ENCODE peak calls at places on chromosomes 11 and 22, in nine cellular contexts. J is A673, C is spleen, P is hepatocyte, E is fibroblast of lung, Q is substantia nigra, Y is dorsolateral prefrontal cortex, B is RWPE1, F is GM23248. S is an unnamed sample.
A peak's percentile ranks its signal among the peaks of the same experiment; 100 is the strongest.

GRCh38 chr11:111408789-111409727 is 30.0 kb upstream of the POU2AF1 start:
- DNase-seq in J (peak; percentile 76), C (no peak), P (no peak), E (peak; percentile 73), Q (no peak), Y (no peak), B (no peak), F (peak; percentile 52), S (no peak)

GRCh38 chr11:120304526-120304925 is 20.6 kb upstream of the TLCD5 start:
- DNase-seq in J (no peak), C (no peak), P (peak; percentile 47), E (no peak), Q (no peak), Y (no peak), B (peak; percentile 82), F (peak; percentile 49), S (no peak)

GRCh38 chr11:120011836-120012235 is 126.1 kb downstream of the TRIM29 start:
- DNase-seq in J (peak; percentile 24), C (no peak), P (no peak), E (no peak), Q (peak; percentile 13), Y (peak; percentile 59), B (no peak), F (no peak), S (no peak)

GRCh38 chr22:34808618-34809017 is 257.3 kb upstream of the ISX start:
- DNase-seq in J (no peak), C (no peak), P (no peak), E (no peak), Q (no peak), Y (no peak), B (no peak), F (no peak), S (no peak)

GRCh38 chr11:110908401-110909106 is 196.3 kb upstream of the ARHGAP20 start:
- DNase-seq in J (no peak), C (no peak), P (peak; percentile 53), E (peak; percentile 73), Q (no peak), Y (no peak), B (peak; percentile 71), F (peak; percentile 97), S (no peak)

GRCh38 chr11:82701847-82702520 is 31.7 kb downstream of the FAM181B start:
- DNase-seq in J (peak; percentile 75), C (no peak), P (peak; percentile 64), E (peak; percentile 44), Q (no peak), Y (no peak), B (peak; percentile 20), F (peak; percentile 50), S (no peak)

GRCh38 chr11:126061707-126062678 is 673 bp downstream of the CDON start:
- DNase-seq in J (peak; percentile 77), C (peak; percentile 86), P (peak; percentile 52), E (peak; percentile 32), Q (no peak), Y (no peak), B (peak; percentile 57), F (peak; percentile 76), S (no peak)

GRCh38 chr22:32799516-32799915 is 2.0 kb upstream of the TIMP3 start:
- DNase-seq in J (no peak), C (no peak), P (no peak), E (no peak), Q (no peak), Y (no peak), B (no peak), F (no peak), S (no peak)

GRCh38 chr11:14967581-14968214 is 4.5 kb downstream of the CALCA start:
- DNase-seq in J (peak; percentile 41), C (no peak), P (no peak), E (no peak), Q (no peak), Y (no peak), B (no peak), F (no peak), S (no peak)

GRCh38 chr11:76978818-76979217 is 55.4 kb upstream of the B3GNT6 start:
- DNase-seq in J (no peak), C (no peak), P (no peak), E (no peak), Q (peak; percentile 39), Y (no peak), B (no peak), F (no peak), S (peak; percentile 16)

GRCh38 chr22:32411388-32411787 is 659 bp downstream of the RTCB start:
- DNase-seq in J (no peak), C (no peak), P (peak; percentile 54), E (peak; percentile 10), Q (no peak), Y (no peak), B (peak; percentile 43), F (peak; percentile 64), S (no peak)

GRCh38 chr11:29310016-29310415 is 706.8 kb downstream of the KCNA4 start:
- DNase-seq in J (no peak), C (no peak), P (no peak), E (peak; percentile 81), Q (no peak), Y (no peak), B (peak; percentile 14), F (peak; percentile 79), S (no peak)

GRCh38 chr11:65478411-65479183 is 20.2 kb upstream of the MALAT1 start:
- DNase-seq in J (no peak), C (peak; percentile 82), P (peak; percentile 48), E (peak; percentile 53), Q (peak; percentile 56), Y (peak; percentile 32), B (no peak), F (peak; percentile 84), S (peak; percentile 72)
- H3K27ac ChIP-seq in J (peak overlapping the region; percentile 18), C (peak overlapping the region; percentile 95), P (peak overlapping the region; percentile 99), E (peak overlapping the region; percentile 99), Q (peak overlapping the region; percentile 99), Y (peak overlapping the region; percentile 100), B (peak overlapping the region; percentile 99), F (peak overlapping the region; percentile 99), S (peak overlapping the region; percentile 100)

DNA sequence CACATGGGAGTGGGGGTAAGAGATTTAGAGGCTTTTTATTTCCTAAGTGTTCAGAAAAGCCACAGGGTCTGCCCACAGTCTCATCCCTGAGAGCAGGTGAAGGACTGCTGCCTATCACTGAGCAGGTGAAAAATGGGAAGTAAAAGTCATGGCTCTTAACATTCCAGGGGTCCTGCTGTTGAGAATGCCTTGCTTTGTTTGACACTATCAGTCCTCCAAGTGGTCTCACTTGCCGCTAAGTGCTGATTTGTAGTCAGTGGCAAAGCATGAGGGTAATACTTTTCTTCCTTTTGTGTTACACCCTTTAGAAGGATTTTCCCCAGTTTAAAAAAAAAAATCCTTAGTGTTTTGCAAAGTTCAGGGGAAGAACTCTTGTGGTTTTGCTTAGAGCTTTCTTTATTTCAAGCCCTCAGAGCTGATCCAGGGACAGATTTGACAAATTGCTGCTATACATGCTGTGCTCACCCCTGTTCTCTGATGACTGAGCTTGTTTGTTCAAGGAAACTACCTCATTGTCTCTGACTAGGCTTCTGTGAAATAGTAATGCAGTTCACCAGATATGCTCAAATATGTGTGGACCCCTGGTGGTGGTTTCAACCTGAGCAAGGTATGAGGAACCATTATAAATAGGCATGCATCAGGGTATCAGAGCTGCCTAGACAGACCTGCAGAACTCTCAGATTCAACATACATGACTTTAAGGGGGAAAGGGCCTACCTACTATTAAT is 141.0 kb downstream of the ARHGAP42 start:
- DNase-seq in J (peak; percentile 41), C (no peak), P (peak; percentile 68), E (peak; percentile 55), Q (no peak), Y (no peak), B (peak; percentile 8), F (peak; percentile 14), S (no peak)
- H3K27ac ChIP-seq in J (no peak overlapping the region), C (no peak overlapping the region), P (peak overlapping the region; percentile 47), E (no peak overlapping the region), Q (no peak overlapping the region), Y (no peak overlapping the region), B (no peak overlapping the region), F (no peak overlapping the region), S (no peak overlapping the region)

GRCh38 chr11:64245797-64246623 is 733 bp downstream of the PPP1R14B start:
- DNase-seq in J (peak; percentile 84), C (peak; percentile 89), P (peak; percentile 87), E (peak; percentile 83), Q (no peak), Y (no peak), B (peak; percentile 91), F (peak; percentile 98), S (peak; percentile 67)

GRCh38 chr11:64242920-64243854 is 2.3 kb downstream of the FKBP2 start:
- DNase-seq in J (no peak), C (no peak), P (no peak), E (no peak), Q (no peak), Y (no peak), B (no peak), F (no peak), S (no peak)

GRCh38 chr11:64244107-64244506 is 2.6 kb downstream of the PPP1R14B start:
- DNase-seq in J (no peak), C (no peak), P (no peak), E (no peak), Q (no peak), Y (no peak), B (no peak), F (no peak), S (no peak)

GRCh38 chr11:64245401-64245796 is 1.3 kb downstream of the PPP1R14B start:
- DNase-seq in J (no peak), C (peak; percentile 90), P (no peak), E (no peak), Q (no peak), Y (peak; percentile 64), B (no peak), F (no peak), S (peak; percentile 61)

GRCh38 chr11:64244966-64245365 is 1.8 kb downstream of the PPP1R14B start:
- DNase-seq in J (no peak), C (peak; percentile 78), P (no peak), E (no peak), Q (no peak), Y (no peak), B (no peak), F (no peak), S (no peak)
- H3K27ac ChIP-seq in J (peak overlapping the region; percentile 92), C (peak overlapping the region; percentile 66), P (peak overlapping the region; percentile 96), E (peak overlapping the region; percentile 85), Q (no peak overlapping the region), Y (peak overlapping the region; percentile 77), B (peak overlapping the region; percentile 98), F (peak overlapping the region; percentile 88), S (peak overlapping the region; percentile 94)

GRCh38 chr11:72013765-72014711 is 15.3 kb downstream of the IL18BP start:
- DNase-seq in J (no peak), C (no peak), P (no peak), E (peak; percentile 44), Q (no peak), Y (no peak), B (no peak), F (peak; percentile 42), S (no peak)
- H3K27ac ChIP-seq in J (no peak overlapping the region), C (no peak overlapping the region), P (no peak overlapping the region), E (peak overlapping the region; percentile 34), Q (peak overlapping the region; percentile 44), Y (peak overlapping the region; percentile 84), B (peak overlapping the region; percentile 87), F (peak overlapping the region; percentile 56), S (peak overlapping the region; percentile 23)

DNA sequence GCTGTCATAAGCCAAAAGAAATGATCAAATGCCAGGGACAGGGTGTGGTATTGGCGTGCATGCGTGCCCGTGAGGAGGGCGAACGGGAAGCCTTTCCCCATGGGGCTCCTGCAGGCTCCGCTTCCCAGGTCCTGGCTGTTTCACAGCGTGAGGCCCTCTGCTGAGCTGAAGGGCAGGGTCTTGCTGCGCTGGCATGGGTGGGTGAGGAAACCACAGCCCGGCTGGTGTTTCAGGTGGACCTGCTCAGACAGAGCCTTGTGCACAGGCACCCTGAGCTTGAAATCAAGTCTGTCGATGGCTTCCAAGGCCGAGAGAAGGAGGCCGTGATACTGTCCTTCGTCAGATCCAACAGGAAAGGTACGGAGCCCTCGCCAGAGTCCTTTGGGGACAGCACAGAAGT is 31.4 kb downstream of the IGHMBP2 start:
- DNase-seq in J (no peak), C (peak; percentile 59), P (no peak), E (no peak), Q (no peak), Y (no peak), B (no peak), F (no peak), S (no peak)
- H3K27ac ChIP-seq in J (no peak overlapping the region), C (no peak overlapping the region), P (no peak overlapping the region), E (no peak overlapping the region), Q (no peak overlapping the region), Y (no peak overlapping the region), B (no peak overlapping the region), F (no peak overlapping the region), S (no peak overlapping the region)